ENCODE peak calls at places on chromosome 15, in seven cellular contexts. C is suprapubic skin, I is heart left ventricle, V is transverse colon, P is Peyer's patch, D is breast epithelium, T is stomach. N is an unnamed sample.
A peak's percentile ranks its signal among the peaks of the same experiment; 100 is the strongest.

GRCh38 chr15:66946578-66947164 is 118.7 kb upstream of the SMAD3 start:
- DNase-seq in I (peak; percentile 79), P (peak; percentile 69), V (peak; percentile 78), D (peak; percentile 57), C (peak; percentile 74), T (peak; percentile 81), N (peak; percentile 59)

GRCh38 chr15:89665449-89666146 is 10.3 kb upstream of the KIF7 start:
- DNase-seq in V (peak; percentile 63), P (no peak), C (peak; percentile 77), T (peak; percentile 57), I (peak; percentile 83), D (no peak), N (no peak)

GRCh38 chr15:52020253-52021085 is 1.4 kb downstream of the MAPK6 start:
- DNase-seq in V (no peak), P (no peak), C (no peak), D (no peak), I (no peak), T (no peak), N (no peak)

GRCh38 chr15:84598993-84599392 is 1.8 kb upstream of the ZSCAN2 start:
- DNase-seq in P (peak; percentile 36), V (peak; percentile 40), D (no peak), T (peak; percentile 37), C (no peak), I (no peak), N (no peak)

GRCh38 chr15:85543741-85544155 is 163.3 kb downstream of the AKAP13 start:
- DNase-seq in I (peak; percentile 74), T (peak; percentile 86), V (peak; percentile 89), P (peak; percentile 70), C (peak; percentile 85), D (peak; percentile 84), N (peak; percentile 84)

GRCh38 chr15:25176991-25177954 is 222.5 kb downstream of the SNRPN start:
- DNase-seq in V (peak; percentile 2), T (peak; percentile 17), I (peak; percentile 42), C (peak; percentile 43), D (peak; percentile 6), P (peak; percentile 3), N (peak; percentile 82)

GRCh38 chr15:62647195-62647865 is 395.2 kb upstream of the TPM1 start:
- DNase-seq in C (no peak), P (no peak), T (peak; percentile 55), D (peak; percentile 50), V (peak; percentile 70), I (no peak), N (peak; percentile 43)

GRCh38 chr15:92413511-92413910 is 19.8 kb downstream of the ST8SIA2 start:
- DNase-seq in T (no peak), D (no peak), C (no peak), V (no peak), I (no peak), P (no peak), N (no peak)

GRCh38 chr15:71761649-71762048 is 48.7 kb upstream of the NR2E3 start:
- DNase-seq in V (peak; percentile 71), T (peak; percentile 44), P (no peak), I (no peak), D (no peak), C (no peak), N (no peak)

GRCh38 chr15:69616558-69616957 is 163.9 kb downstream of the RPLP1 start:
- DNase-seq in C (no peak), V (no peak), I (no peak), T (no peak), D (no peak), P (no peak), N (no peak)

GRCh38 chr15:89052474-89052873 is 35.8 kb upstream of the ABHD2 start:
- DNase-seq in P (peak; percentile 8), I (no peak), C (no peak), V (no peak), D (peak; percentile 25), T (no peak), N (peak; percentile 17)

GRCh38 chr15:66006986-66007385 is 137.7 kb downstream of the RAB11A start:
- DNase-seq in D (no peak), I (no peak), C (no peak), T (no peak), V (no peak), P (no peak), N (no peak)

GRCh38 chr15:61659571-61660190 is 400.6 kb downstream of the VPS13C start:
- DNase-seq in P (no peak), I (no peak), D (no peak), C (no peak), V (no peak), T (no peak), N (no peak)

GRCh38 chr15:65883571-65883970 is 14.3 kb downstream of the RAB11A start:
- DNase-seq in I (no peak), P (no peak), T (no peak), V (no peak), D (no peak), C (no peak), N (no peak)

GRCh38 chr15:34122771-34123183 is 20.9 kb downstream of the PGBD4 start:
- DNase-seq in P (no peak), D (no peak), I (no peak), T (no peak), V (no peak), C (no peak), N (no peak)

GRCh38 chr15:75891895-75892294 is 11.8 kb upstream of the FBXO22 start:
- DNase-seq in V (no peak), D (no peak), P (no peak), T (no peak), C (no peak), I (no peak), N (no peak)

GRCh38 chr15:88246666-88247446 is 9.7 kb downstream of the NTRK3 start:
- DNase-seq in V (peak; percentile 67), I (peak; percentile 87), C (peak; percentile 75), T (peak; percentile 74), D (peak; percentile 53), P (peak; percentile 47), N (peak; percentile 95)

GRCh38 chr15:101614761-101615160 is 37.4 kb downstream of the TM2D3 start:
- DNase-seq in I (no peak), V (no peak), T (no peak), D (no peak), P (no peak), C (no peak), N (no peak)

GRCh38 chr15:48440084-48440483 is 108.9 kb downstream of the DUT start:
- DNase-seq in C (no peak), T (no peak), V (no peak), P (no peak), D (no peak), I (peak; percentile 42), N (no peak)

GRCh38 chr15:45199136-45199810 is 11.5 kb upstream of the SHF start:
- DNase-seq in V (peak; percentile 47), C (no peak), I (no peak), P (peak; percentile 53), D (peak; percentile 61), T (no peak), N (no peak)
- TF ChIP-seq CTCF in V (no peak), C (no peak), I (no peak), P (no peak), D (no peak), T (no peak), N (no peak)

DNA sequence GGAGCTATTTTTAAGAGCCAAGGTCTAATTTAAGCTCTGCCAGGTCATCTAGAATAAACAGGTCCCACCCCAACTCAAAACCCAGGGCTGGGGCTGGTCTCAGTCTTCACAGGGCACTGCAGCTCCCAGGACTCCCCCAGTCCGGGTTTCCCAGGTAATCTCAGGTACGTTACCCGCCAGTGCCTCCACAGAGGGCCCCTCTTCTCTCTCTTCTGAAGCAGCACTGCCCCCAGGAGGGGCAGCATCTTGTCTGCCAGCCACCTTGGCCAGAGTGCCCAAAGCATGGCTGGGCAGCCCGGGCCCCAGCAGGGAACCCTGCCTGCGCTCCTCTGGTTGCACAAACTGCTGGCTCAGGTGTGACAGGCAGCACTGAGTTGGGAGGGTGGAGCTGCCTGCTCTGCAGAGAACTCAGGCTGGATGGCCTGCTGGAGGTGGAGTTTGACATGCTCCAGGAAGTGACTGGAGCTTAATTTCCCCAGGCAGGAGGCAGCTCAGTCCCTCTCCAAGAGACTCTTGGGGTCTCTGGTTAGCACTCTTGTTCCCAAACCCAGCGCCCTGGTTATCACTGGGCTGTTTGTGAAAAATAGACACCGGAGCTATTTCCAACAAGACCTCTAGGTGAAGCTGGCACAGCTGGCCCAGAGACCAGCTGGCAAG is at the start of gene PLA2G4F:
- DNase-seq in C (no peak), I (no peak), V (peak; percentile 83), P (no peak), T (peak; percentile 82), D (peak; percentile 57), N (no peak)
- TF ChIP-seq POLR2A in C (no peak), I (no peak), V (peak; percentile 80), P (peak; percentile 79), T (peak; percentile 43), D (no peak), N (no peak)

DNA sequence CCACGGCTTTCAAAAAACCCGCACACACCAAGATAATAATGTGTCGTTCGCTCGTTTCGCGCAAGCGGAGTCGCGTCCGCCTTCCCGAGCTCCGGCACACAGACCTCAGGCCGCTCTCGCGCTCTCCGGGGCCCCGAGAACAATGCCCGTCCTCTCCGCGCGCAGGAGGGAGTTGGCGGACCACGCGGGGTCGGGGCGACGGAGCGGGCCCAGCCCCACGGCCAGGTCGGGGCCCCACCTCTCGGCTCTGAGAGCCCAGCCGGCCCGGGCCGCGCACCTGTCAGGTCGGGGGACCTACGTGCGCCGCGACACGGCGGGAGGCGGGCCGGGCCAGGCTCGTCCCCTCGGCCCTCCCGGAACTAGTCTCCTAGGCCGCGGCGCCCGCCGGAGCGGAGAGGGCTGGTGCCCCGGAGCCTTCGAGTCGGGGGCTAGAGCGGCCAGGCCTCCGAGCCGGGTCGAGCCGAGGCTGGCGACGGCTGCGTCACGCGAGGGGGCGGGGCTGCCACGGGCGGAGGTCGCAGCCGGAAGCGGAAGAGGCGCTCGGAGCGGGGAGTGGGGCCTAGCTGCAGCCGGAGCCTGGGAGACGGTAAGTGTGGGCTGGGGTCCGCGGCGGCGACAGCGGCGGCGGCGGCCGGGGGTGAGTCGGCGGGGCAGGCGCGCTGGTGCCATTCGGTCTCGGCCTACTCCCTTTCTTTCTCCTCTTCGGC is at the start of gene CLK3:
- DNase-seq in D (peak; percentile 93), I (peak; percentile 98), T (peak; percentile 98), V (peak; percentile 98), P (peak; percentile 94), C (peak; percentile 97), N (peak; percentile 91)
- H3K4me3 ChIP-seq in D (peak within 1 kb of the TSS; percentile 99), I (peak within 1 kb of the TSS; percentile 97), T (peak within 1 kb of the TSS; percentile 93), V (peak within 1 kb of the TSS; percentile 91), P (peak within 1 kb of the TSS; percentile 72), C (peak within 1 kb of the TSS; percentile 81), N (peak within 1 kb of the TSS; percentile 96)

GRCh38 chr15:56805466-56806146 is 72.3 kb upstream of the ZNF280D start:
- DNase-seq in V (no peak), D (no peak), I (no peak), T (no peak), P (no peak), C (no peak), N (no peak)

GRCh38 chr15:56802164-56802563 is 68.9 kb upstream of the ZNF280D start:
- DNase-seq in C (no peak), T (no peak), I (no peak), P (no peak), D (no peak), V (no peak), N (no peak)

GRCh38 chr15:56806147-56806536 is 72.8 kb upstream of the ZNF280D start:
- DNase-seq in C (no peak), T (no peak), D (no peak), I (no peak), V (no peak), P (no peak), N (no peak)

GRCh38 chr15:56804279-56804678 is 71.0 kb upstream of the ZNF280D start:
- DNase-seq in P (no peak), C (no peak), D (no peak), T (no peak), I (no peak), V (no peak), N (no peak)

GRCh38 chr15:56804908-56805307 is 71.6 kb upstream of the ZNF280D start:
- DNase-seq in C (no peak), V (no peak), I (no peak), D (no peak), T (no peak), P (no peak), N (no peak)
- TF ChIP-seq CTCF in C (no peak), V (no peak), I (peak; percentile 15), D (no peak), T (no peak), P (no peak), N (no peak)